ENCODE peak calls at places on chromosomes 13 and 19, in eight cellular contexts. One of them, this sample, is unnamed. For H3K27me3, the result is how much of the 10 kb centered on the place peaks cover.

GRCh38 chr19:49497047-49497789 is 984 bp downstream of the RPS11 start:
- DNase-seq in cardiac muscle cell: peak
- DNase-seq in IMR-90: peak
- DNase-seq in uterus: no peak
- DNase-seq in CD8-positive, alpha-beta T cell: peak
- DNase-seq in right lobe of liver: peak
- DNase-seq in iPS DF 6.9: no peak
- DNase-seq in GM23248: peak
- DNase-seq in this sample: peak

GRCh38 chr13:36026556-36026955 is 104.6 kb downstream of the DCLK1 start:
- DNase-seq in cardiac muscle cell: no peak
- DNase-seq in IMR-90: no peak
- DNase-seq in uterus: no peak
- DNase-seq in CD8-positive, alpha-beta T cell: no peak
- DNase-seq in right lobe of liver: no peak
- DNase-seq in iPS DF 6.9: no peak
- DNase-seq in GM23248: peak
- DNase-seq in this sample: no peak

GRCh38 chr13:112896736-112897602 is 72.0 kb upstream of the MCF2L start:
- DNase-seq in cardiac muscle cell: no peak
- DNase-seq in IMR-90: no peak
- DNase-seq in uterus: no peak
- DNase-seq in CD8-positive, alpha-beta T cell: no peak
- DNase-seq in right lobe of liver: peak
- DNase-seq in iPS DF 6.9: no peak
- DNase-seq in GM23248: no peak
- DNase-seq in this sample: no peak

GRCh38 chr19:57263244-57263643 is 17.0 kb upstream of the ZNF460 start:
- DNase-seq in cardiac muscle cell: no peak
- DNase-seq in IMR-90: no peak
- DNase-seq in uterus: no peak
- DNase-seq in CD8-positive, alpha-beta T cell: no peak
- DNase-seq in right lobe of liver: no peak
- DNase-seq in iPS DF 6.9: no peak
- DNase-seq in GM23248: no peak
- DNase-seq in this sample: no peak

GRCh38 chr19:10109528-10109927 is 2.0 kb upstream of the P2RY11 start:
- DNase-seq in cardiac muscle cell: no peak
- DNase-seq in IMR-90: no peak
- DNase-seq in uterus: no peak
- DNase-seq in CD8-positive, alpha-beta T cell: no peak
- DNase-seq in right lobe of liver: no peak
- DNase-seq in iPS DF 6.9: no peak
- DNase-seq in GM23248: no peak
- DNase-seq in this sample: no peak

GRCh38 chr19:49676136-49676689 is 858 bp upstream of the PRMT1 start:
- DNase-seq in cardiac muscle cell: peak
- DNase-seq in IMR-90: peak
- DNase-seq in uterus: peak
- DNase-seq in CD8-positive, alpha-beta T cell: peak
- DNase-seq in right lobe of liver: peak
- DNase-seq in iPS DF 6.9: no peak
- DNase-seq in GM23248: peak
- DNase-seq in this sample: no peak

GRCh38 chr19:38506723-38507550 is 73.4 kb downstream of the RYR1 start:
- DNase-seq in cardiac muscle cell: peak
- DNase-seq in IMR-90: no peak
- DNase-seq in uterus: peak
- DNase-seq in CD8-positive, alpha-beta T cell: peak
- DNase-seq in right lobe of liver: no peak
- DNase-seq in iPS DF 6.9: peak
- DNase-seq in GM23248: peak
- DNase-seq in this sample: peak

GRCh38 chr13:24341439-24341838 is 32.1 kb downstream of the C1QTNF9 start:
- DNase-seq in cardiac muscle cell: no peak
- DNase-seq in IMR-90: peak
- DNase-seq in uterus: no peak
- DNase-seq in CD8-positive, alpha-beta T cell: no peak
- DNase-seq in right lobe of liver: no peak
- DNase-seq in iPS DF 6.9: no peak
- DNase-seq in GM23248: peak
- DNase-seq in this sample: no peak

GRCh38 chr13:110677731-110678545 is 28.0 kb downstream of the CARS2 start:
- DNase-seq in cardiac muscle cell: no peak
- DNase-seq in IMR-90: peak
- DNase-seq in uterus: no peak
- DNase-seq in CD8-positive, alpha-beta T cell: no peak
- DNase-seq in right lobe of liver: no peak
- DNase-seq in iPS DF 6.9: no peak
- DNase-seq in GM23248: no peak
- DNase-seq in this sample: no peak

GRCh38 chr19:3665681-3666544 is 34.4 kb downstream of the PIP5K1C start:
- DNase-seq in cardiac muscle cell: peak
- DNase-seq in IMR-90: no peak
- DNase-seq in uterus: peak
- DNase-seq in CD8-positive, alpha-beta T cell: peak
- DNase-seq in right lobe of liver: peak
- DNase-seq in iPS DF 6.9: no peak
- DNase-seq in GM23248: peak
- DNase-seq in this sample: peak

GRCh38 chr19:37925212-37925611 is 18.2 kb downstream of the SIPA1L3 start:
- DNase-seq in cardiac muscle cell: no peak
- DNase-seq in IMR-90: no peak
- DNase-seq in uterus: no peak
- DNase-seq in CD8-positive, alpha-beta T cell: no peak
- DNase-seq in right lobe of liver: no peak
- DNase-seq in iPS DF 6.9: no peak
- DNase-seq in GM23248: no peak
- DNase-seq in this sample: no peak

GRCh38 chr19:17281391-17282304 is at the start of gene ANKLE1:
- DNase-seq in cardiac muscle cell: peak
- DNase-seq in IMR-90: no peak
- DNase-seq in uterus: no peak
- DNase-seq in CD8-positive, alpha-beta T cell: no peak
- DNase-seq in right lobe of liver: peak
- DNase-seq in iPS DF 6.9: no peak
- DNase-seq in GM23248: peak
- DNase-seq in this sample: no peak

GRCh38 chr13:98207411-98207810 is 30.3 kb upstream of the RNF113B start:
- DNase-seq in cardiac muscle cell: peak
- DNase-seq in IMR-90: peak
- DNase-seq in uterus: no peak
- DNase-seq in CD8-positive, alpha-beta T cell: no peak
- DNase-seq in right lobe of liver: no peak
- DNase-seq in iPS DF 6.9: no peak
- DNase-seq in GM23248: peak
- DNase-seq in this sample: no peak

GRCh38 chr13:112814905-112815585 is 125.2 kb downstream of the ATP11A start:
- DNase-seq in cardiac muscle cell: no peak
- DNase-seq in IMR-90: peak
- DNase-seq in uterus: no peak
- DNase-seq in CD8-positive, alpha-beta T cell: no peak
- DNase-seq in right lobe of liver: no peak
- DNase-seq in iPS DF 6.9: no peak
- DNase-seq in GM23248: peak
- DNase-seq in this sample: no peak

GRCh38 chr19:34306213-34306661 is 51.9 kb downstream of the GARRE1 start:
- DNase-seq in cardiac muscle cell: no peak
- DNase-seq in IMR-90: no peak
- DNase-seq in uterus: no peak
- DNase-seq in CD8-positive, alpha-beta T cell: no peak
- DNase-seq in right lobe of liver: peak
- DNase-seq in iPS DF 6.9: no peak
- DNase-seq in GM23248: no peak
- DNase-seq in this sample: no peak

GRCh38 chr19:588758-589692 is 656 bp upstream of the HCN2 start:
- DNase-seq in cardiac muscle cell: peak
- DNase-seq in IMR-90: no peak
- DNase-seq in uterus: no peak
- DNase-seq in CD8-positive, alpha-beta T cell: no peak
- DNase-seq in right lobe of liver: peak
- DNase-seq in iPS DF 6.9: no peak
- DNase-seq in GM23248: peak
- DNase-seq in this sample: no peak

GRCh38 chr13:109699628-109700071 is 86.7 kb downstream of the IRS2 start:
- DNase-seq in cardiac muscle cell: no peak
- DNase-seq in IMR-90: no peak
- DNase-seq in uterus: no peak
- DNase-seq in CD8-positive, alpha-beta T cell: no peak
- DNase-seq in right lobe of liver: no peak
- DNase-seq in iPS DF 6.9: no peak
- DNase-seq in GM23248: peak
- DNase-seq in this sample: no peak

GRCh38 chr13:78022164-78022877 is 103.7 kb upstream of the EDNRB start:
- DNase-seq in cardiac muscle cell: no peak
- DNase-seq in IMR-90: peak
- DNase-seq in uterus: no peak
- DNase-seq in CD8-positive, alpha-beta T cell: peak
- DNase-seq in right lobe of liver: no peak
- DNase-seq in iPS DF 6.9: no peak
- DNase-seq in GM23248: peak
- DNase-seq in this sample: no peak

GRCh38 chr13:76937416-76937815 is 10.9 kb upstream of the ACOD1 start:
- DNase-seq in cardiac muscle cell: no peak
- DNase-seq in IMR-90: peak
- DNase-seq in uterus: no peak
- DNase-seq in CD8-positive, alpha-beta T cell: no peak
- DNase-seq in right lobe of liver: no peak
- DNase-seq in iPS DF 6.9: no peak
- DNase-seq in GM23248: peak
- DNase-seq in this sample: no peak

GRCh38 chr19:16326401-16327130 is 1.9 kb downstream of the KLF2 start:
- DNase-seq in cardiac muscle cell: no peak
- DNase-seq in IMR-90: no peak
- DNase-seq in uterus: no peak
- DNase-seq in CD8-positive, alpha-beta T cell: peak
- DNase-seq in right lobe of liver: peak
- DNase-seq in iPS DF 6.9: peak
- DNase-seq in GM23248: peak
- DNase-seq in this sample: peak

GRCh38 chr13:93173656-93174055 is 53.0 kb upstream of the GPC6 start:
- DNase-seq in cardiac muscle cell: no peak
- DNase-seq in IMR-90: peak
- DNase-seq in uterus: no peak
- DNase-seq in CD8-positive, alpha-beta T cell: no peak
- DNase-seq in right lobe of liver: no peak
- DNase-seq in iPS DF 6.9: no peak
- DNase-seq in GM23248: peak
- DNase-seq in this sample: no peak

GRCh38 chr19:40394816-40395210 is 4.8 kb upstream of the HIPK4 start:
- DNase-seq in cardiac muscle cell: no peak
- DNase-seq in IMR-90: no peak
- DNase-seq in uterus: no peak
- DNase-seq in CD8-positive, alpha-beta T cell: no peak
- DNase-seq in right lobe of liver: no peak
- DNase-seq in iPS DF 6.9: no peak
- DNase-seq in GM23248: no peak
- DNase-seq in this sample: no peak

GRCh38 chr13:48244159-48244558 is 11.2 kb downstream of the ITM2B start:
- DNase-seq in cardiac muscle cell: no peak
- DNase-seq in IMR-90: no peak
- DNase-seq in uterus: no peak
- DNase-seq in CD8-positive, alpha-beta T cell: no peak
- DNase-seq in right lobe of liver: no peak
- DNase-seq in iPS DF 6.9: no peak
- DNase-seq in GM23248: no peak
- DNase-seq in this sample: no peak

GRCh38 chr19:58355891-58356235 is 2.6 kb upstream of the A1BG start:
- DNase-seq in cardiac muscle cell: no peak
- DNase-seq in IMR-90: no peak
- DNase-seq in uterus: no peak
- DNase-seq in CD8-positive, alpha-beta T cell: no peak
- DNase-seq in right lobe of liver: no peak
- DNase-seq in iPS DF 6.9: no peak
- DNase-seq in GM23248: no peak
- DNase-seq in this sample: no peak
- H3K27me3 ChIP-seq in cardiac muscle cell: under half
- H3K27me3 ChIP-seq in IMR-90: under half
- H3K27me3 ChIP-seq in uterus: under half
- H3K27me3 ChIP-seq in CD8-positive, alpha-beta T cell: under half
- H3K27me3 ChIP-seq in right lobe of liver: under half
- H3K27me3 ChIP-seq in iPS DF 6.9: under half
- H3K27me3 ChIP-seq in GM23248: under half
- H3K27me3 ChIP-seq in this sample: under half

GRCh38 chr19:51719251-51719901 is 4.4 kb downstream of the HAS1 start:
- DNase-seq in cardiac muscle cell: peak
- DNase-seq in IMR-90: no peak
- DNase-seq in uterus: no peak
- DNase-seq in CD8-positive, alpha-beta T cell: no peak
- DNase-seq in right lobe of liver: no peak
- DNase-seq in iPS DF 6.9: no peak
- DNase-seq in GM23248: no peak
- DNase-seq in this sample: no peak
- H3K27me3 ChIP-seq in cardiac muscle cell: half or more
- H3K27me3 ChIP-seq in IMR-90: half or more
- H3K27me3 ChIP-seq in uterus: under half
- H3K27me3 ChIP-seq in CD8-positive, alpha-beta T cell: under half
- H3K27me3 ChIP-seq in right lobe of liver: under half
- H3K27me3 ChIP-seq in iPS DF 6.9: under half
- H3K27me3 ChIP-seq in GM23248: under half
- H3K27me3 ChIP-seq in this sample: under half

GRCh38 chr19:29529646-29530548 is 4.1 kb downstream of the VSTM2B start:
- DNase-seq in cardiac muscle cell: peak
- DNase-seq in IMR-90: no peak
- DNase-seq in uterus: no peak
- DNase-seq in CD8-positive, alpha-beta T cell: no peak
- DNase-seq in right lobe of liver: no peak
- DNase-seq in iPS DF 6.9: no peak
- DNase-seq in GM23248: peak
- DNase-seq in this sample: no peak

GRCh38 chr19:29528350-29528945 is 2.7 kb downstream of the VSTM2B start:
- DNase-seq in cardiac muscle cell: peak
- DNase-seq in IMR-90: peak
- DNase-seq in uterus: no peak
- DNase-seq in CD8-positive, alpha-beta T cell: peak
- DNase-seq in right lobe of liver: peak
- DNase-seq in iPS DF 6.9: no peak
- DNase-seq in GM23248: peak
- DNase-seq in this sample: no peak

GRCh38 chr19:29527500-29528328 is 1.9 kb downstream of the VSTM2B start:
- DNase-seq in cardiac muscle cell: no peak
- DNase-seq in IMR-90: no peak
- DNase-seq in uterus: no peak
- DNase-seq in CD8-positive, alpha-beta T cell: no peak
- DNase-seq in right lobe of liver: no peak
- DNase-seq in iPS DF 6.9: no peak
- DNase-seq in GM23248: no peak
- DNase-seq in this sample: no peak

GRCh38 chr19:29530549-29531457 is 5.0 kb downstream of the VSTM2B start:
- DNase-seq in cardiac muscle cell: no peak
- DNase-seq in IMR-90: no peak
- DNase-seq in uterus: no peak
- DNase-seq in CD8-positive, alpha-beta T cell: no peak
- DNase-seq in right lobe of liver: no peak
- DNase-seq in iPS DF 6.9: no peak
- DNase-seq in GM23248: no peak
- DNase-seq in this sample: no peak

GRCh38 chr19:29528946-29529645 is 3.3 kb downstream of the VSTM2B start:
- DNase-seq in cardiac muscle cell: no peak
- DNase-seq in IMR-90: no peak
- DNase-seq in uterus: no peak
- DNase-seq in CD8-positive, alpha-beta T cell: no peak
- DNase-seq in right lobe of liver: no peak
- DNase-seq in iPS DF 6.9: no peak
- DNase-seq in GM23248: peak
- DNase-seq in this sample: no peak
- H3K27me3 ChIP-seq in cardiac muscle cell: half or more
- H3K27me3 ChIP-seq in IMR-90: half or more
- H3K27me3 ChIP-seq in uterus: under half
- H3K27me3 ChIP-seq in CD8-positive, alpha-beta T cell: under half
- H3K27me3 ChIP-seq in right lobe of liver: under half
- H3K27me3 ChIP-seq in iPS DF 6.9: under half
- H3K27me3 ChIP-seq in GM23248: under half
- H3K27me3 ChIP-seq in this sample: under half

GRCh38 chr19:47022140-47022536 is 2.5 kb downstream of the NPAS1 start:
- DNase-seq in cardiac muscle cell: no peak
- DNase-seq in IMR-90: no peak
- DNase-seq in uterus: no peak
- DNase-seq in CD8-positive, alpha-beta T cell: no peak
- DNase-seq in right lobe of liver: no peak
- DNase-seq in iPS DF 6.9: no peak
- DNase-seq in GM23248: no peak
- DNase-seq in this sample: no peak
- H3K27me3 ChIP-seq in cardiac muscle cell: half or more
- H3K27me3 ChIP-seq in IMR-90: half or more
- H3K27me3 ChIP-seq in uterus: under half
- H3K27me3 ChIP-seq in CD8-positive, alpha-beta T cell: under half
- H3K27me3 ChIP-seq in right lobe of liver: under half
- H3K27me3 ChIP-seq in iPS DF 6.9: under half
- H3K27me3 ChIP-seq in GM23248: under half
- H3K27me3 ChIP-seq in this sample: half or more

This sample was measured in effector memory CD4-positive, alpha-beta T cell.